ENCODE peak calls at places on chromosomes 16 and 17, in four cellular contexts. Z, H, V and F are unnamed samples.

GRCh38 chr17:80264048-80264792 is 3.6 kb downstream of the RNF213 start:
- DNase-seq in Z (no peak), H (no peak), V (no peak), F (no peak)

GRCh38 chr16:27718136-27718766 is 168.3 kb downstream of the KATNIP start:
- DNase-seq in Z (no peak), H (peak), V (no peak), F (no peak)

GRCh38 chr17:41489531-41489930 is at the start of gene KRT36:
- DNase-seq in Z (no peak), H (no peak), V (no peak), F (no peak)

GRCh38 chr17:67994827-67995567 is 1.3 kb downstream of the C17orf58 start:
- DNase-seq in Z (peak), H (no peak), V (peak), F (no peak)

GRCh38 chr16:89143201-89143741 is 28.3 kb upstream of the CDH15 start:
- DNase-seq in Z (no peak), H (no peak), V (no peak), F (no peak)

GRCh38 chr17:36463916-36464764 is 22.3 kb upstream of the ZNHIT3 start:
- DNase-seq in Z (peak), H (peak), V (peak), F (peak)

GRCh38 chr17:65279456-65279855 is 142.3 kb downstream of the RGS9 start:
- DNase-seq in Z (no peak), H (no peak), V (no peak), F (no peak)

GRCh38 chr16:4634768-4635167 is 10.1 kb downstream of the MGRN1 start:
- DNase-seq in Z (no peak), H (no peak), V (no peak), F (no peak)

GRCh38 chr17:34122529-34122928 is 132.6 kb upstream of the CCL2 start:
- DNase-seq in Z (no peak), H (no peak), V (no peak), F (no peak)

GRCh38 chr16:79792952-79793351 is 192.4 kb upstream of the MAF start:
- DNase-seq in Z (no peak), H (no peak), V (no peak), F (no peak)

GRCh38 chr16:4661661-4662060 is 31.7 kb upstream of the NUDT16L1 start:
- DNase-seq in Z (no peak), H (no peak), V (no peak), F (no peak)

GRCh38 chr17:52124561-52124960 is 34.0 kb downstream of the CA10 start:
- DNase-seq in Z (no peak), H (no peak), V (no peak), F (no peak)

GRCh38 chr17:44416558-44417289 is 27.3 kb upstream of the ITGA2B start:
- DNase-seq in Z (no peak), H (no peak), V (no peak), F (no peak)

GRCh38 chr16:57738844-57739243 is 3.3 kb downstream of the KATNB1 start:
- DNase-seq in Z (no peak), H (no peak), V (no peak), F (no peak)

GRCh38 chr16:57734308-57734924 is 1.2 kb upstream of the KATNB1 start:
- DNase-seq in Z (no peak), H (no peak), V (no peak), F (no peak)

GRCh38 chr16:57734925-57735754 is 430 bp upstream of the KATNB1 start:
- DNase-seq in Z (peak), H (peak), V (peak), F (peak)

GRCh38 chr16:57736419-57737281 is 1.1 kb downstream of the KATNB1 start:
- DNase-seq in Z (peak), H (peak), V (peak), F (peak)

GRCh38 chr16:57735755-57736418 is at the start of gene KATNB1:
- DNase-seq in Z (no peak), H (no peak), V (no peak), F (no peak)
- TF ChIP-seq MAZ in Z (no peak), H (peak), V (no peak), F (peak)

GRCh38 chr17:2455956-2456355 is 55.1 kb upstream of the MNT start:
- DNase-seq in Z (no peak), H (no peak), V (no peak), F (no peak)
- TF ChIP-seq MAZ in Z (no peak), H (no peak), V (no peak), F (no peak)

GRCh38 chr17:47846741-47847340 is 4.1 kb downstream of the SP6 start:
- DNase-seq in Z (no peak), H (no peak), V (no peak), F (no peak)
- TF ChIP-seq MAZ in Z (no peak), H (no peak), V (no peak), F (no peak)

GRCh38 chr17:265726-266125 is 84.3 kb upstream of the DOC2B start:
- DNase-seq in Z (no peak), H (no peak), V (no peak), F (no peak)

GRCh38 chr17:266219-266618 is 84.8 kb upstream of the DOC2B start:
- DNase-seq in Z (no peak), H (no peak), V (no peak), F (no peak)

GRCh38 chr17:273994-274832 is 78.4 kb downstream of the RPH3AL start:
- DNase-seq in Z (no peak), H (no peak), V (no peak), F (no peak)

GRCh38 chr17:266701-267656 is 85.5 kb upstream of the DOC2B start:
- DNase-seq in Z (no peak), H (no peak), V (no peak), F (no peak)

GRCh38 chr17:269616-270514 is 82.7 kb downstream of the RPH3AL start:
- DNase-seq in Z (no peak), H (no peak), V (no peak), F (no peak)
- TF ChIP-seq MAZ in Z (no peak), H (no peak), V (no peak), F (no peak)

GRCh38 chr17:76957600-76958464 is 89.6 kb downstream of the MGAT5B start:
- DNase-seq in Z (peak), H (no peak), V (no peak), F (no peak)

GRCh38 chr17:76955191-76955590 is 87.0 kb downstream of the MGAT5B start:
- DNase-seq in Z (no peak), H (no peak), V (no peak), F (no peak)

GRCh38 chr17:76956846-76957540 is 88.8 kb downstream of the MGAT5B start:
- DNase-seq in Z (no peak), H (no peak), V (no peak), F (no peak)

GRCh38 chr17:76961869-76962268 is 93.7 kb downstream of the MGAT5B start:
- DNase-seq in Z (no peak), H (no peak), V (no peak), F (no peak)

DNA sequence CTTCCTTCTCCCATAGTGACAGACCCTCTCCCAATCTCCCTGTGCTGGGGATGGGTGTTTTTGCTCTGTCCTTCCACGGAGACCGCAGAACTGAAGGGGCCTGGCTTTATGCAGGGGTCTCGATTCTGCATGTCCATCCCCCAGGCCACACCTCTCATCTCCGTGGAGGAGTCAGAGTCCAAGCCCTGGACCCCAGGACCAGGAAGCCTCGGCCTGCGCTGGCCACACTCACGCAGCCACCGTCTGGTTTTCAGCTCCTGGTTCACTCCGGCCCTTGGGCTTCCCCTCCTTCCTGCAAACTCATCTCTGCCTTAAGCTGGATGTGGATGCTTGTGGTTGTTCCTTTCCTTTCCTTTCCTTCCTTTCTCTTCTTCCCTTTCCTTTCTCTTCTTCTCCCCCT is 90.8 kb downstream of the MGAT5B start:
- DNase-seq in Z (no peak), H (no peak), V (no peak), F (no peak)
- TF ChIP-seq MAZ in Z (no peak), H (no peak), V (no peak), F (no peak)

GRCh38 chr16:16099320-16099719 is 124.0 kb downstream of the ABCC6 start:
- DNase-seq in Z (no peak), H (no peak), V (no peak), F (no peak)
- TF ChIP-seq MAZ in Z (no peak), H (no peak), V (no peak), F (no peak)